ENCODE peak calls at places on chromosomes 11 and 22, in five cellular contexts. One of them, this sample, is unnamed. For H3K4me1, the result is how much of the 10 kb centered on the place peaks cover.

GRCh38 chr11:12168114-12168513 is 57.7 kb downstream of the MICAL2 start:
- DNase-seq in A549: no peak
- DNase-seq in heart left ventricle: no peak
- DNase-seq in body of pancreas: no peak
- DNase-seq in right lobe of liver: no peak
- DNase-seq in this sample: no peak

GRCh38 chr11:118857385-118857784 is 26.3 kb upstream of the CXCR5 start:
- DNase-seq in right lobe of liver: no peak
- DNase-seq in A549: no peak
- DNase-seq in body of pancreas: no peak
- DNase-seq in heart left ventricle: no peak
- DNase-seq in this sample: no peak

GRCh38 chr22:28064941-28065340 is 145.9 kb upstream of the PITPNB start:
- DNase-seq in right lobe of liver: no peak
- DNase-seq in body of pancreas: no peak
- DNase-seq in heart left ventricle: no peak
- DNase-seq in A549: no peak
- DNase-seq in this sample: no peak

GRCh38 chr22:50260801-50261614 is 475 bp downstream of the MAPK12 start:
- DNase-seq in heart left ventricle: no peak
- DNase-seq in A549: peak
- DNase-seq in right lobe of liver: no peak
- DNase-seq in body of pancreas: no peak
- DNase-seq in this sample: no peak

GRCh38 chr11:13667245-13667644 is 1.2 kb upstream of the FAR1 start:
- DNase-seq in right lobe of liver: no peak
- DNase-seq in body of pancreas: no peak
- DNase-seq in heart left ventricle: no peak
- DNase-seq in A549: no peak
- DNase-seq in this sample: no peak

GRCh38 chr22:48342016-48342415 is 1485.7 kb downstream of the BRD1 start:
- DNase-seq in A549: no peak
- DNase-seq in heart left ventricle: no peak
- DNase-seq in right lobe of liver: peak
- DNase-seq in body of pancreas: no peak
- DNase-seq in this sample: no peak

GRCh38 chr11:64713781-64714363 is 9.1 kb downstream of the NRXN2 start:
- DNase-seq in body of pancreas: no peak
- DNase-seq in right lobe of liver: no peak
- DNase-seq in A549: no peak
- DNase-seq in heart left ventricle: no peak
- DNase-seq in this sample: peak

GRCh38 chr11:65459552-65459951 is 37.0 kb downstream of the NEAT1 start:
- DNase-seq in right lobe of liver: peak
- DNase-seq in body of pancreas: no peak
- DNase-seq in heart left ventricle: no peak
- DNase-seq in A549: no peak
- DNase-seq in this sample: no peak

GRCh38 chr22:48112687-48113521 is 1350.5 kb downstream of the TBC1D22A start:
- DNase-seq in A549: peak
- DNase-seq in body of pancreas: no peak
- DNase-seq in right lobe of liver: no peak
- DNase-seq in heart left ventricle: no peak
- DNase-seq in this sample: no peak

GRCh38 chr22:20191000-20191515 is 40.2 kb upstream of the CCDC188 start:
- DNase-seq in right lobe of liver: no peak
- DNase-seq in body of pancreas: no peak
- DNase-seq in A549: no peak
- DNase-seq in heart left ventricle: no peak
- DNase-seq in this sample: no peak

GRCh38 chr11:116976941-116977570 is 121.2 kb downstream of the SIK3 start:
- DNase-seq in A549: no peak
- DNase-seq in heart left ventricle: no peak
- DNase-seq in right lobe of liver: no peak
- DNase-seq in body of pancreas: no peak
- DNase-seq in this sample: no peak

GRCh38 chr22:36417281-36417686 is 29.5 kb upstream of the MYH9 start:
- DNase-seq in heart left ventricle: no peak
- DNase-seq in A549: no peak
- DNase-seq in right lobe of liver: peak
- DNase-seq in body of pancreas: peak
- DNase-seq in this sample: no peak

GRCh38 chr11:2482199-2482598 is 37.4 kb downstream of the KCNQ1 start:
- DNase-seq in A549: no peak
- DNase-seq in heart left ventricle: no peak
- DNase-seq in body of pancreas: no peak
- DNase-seq in right lobe of liver: no peak
- DNase-seq in this sample: no peak

GRCh38 chr11:112659185-112659584 is 302.0 kb upstream of the NCAM1 start:
- DNase-seq in right lobe of liver: no peak
- DNase-seq in heart left ventricle: no peak
- DNase-seq in A549: no peak
- DNase-seq in body of pancreas: no peak
- DNase-seq in this sample: no peak

GRCh38 chr11:34052036-34052607 is 591 bp downstream of the CAPRIN1 start:
- DNase-seq in body of pancreas: peak
- DNase-seq in right lobe of liver: peak
- DNase-seq in A549: peak
- DNase-seq in heart left ventricle: peak
- DNase-seq in this sample: peak

GRCh38 chr11:34053161-34053686 is 1.7 kb downstream of the CAPRIN1 start:
- DNase-seq in heart left ventricle: peak
- DNase-seq in A549: peak
- DNase-seq in body of pancreas: peak
- DNase-seq in right lobe of liver: peak
- DNase-seq in this sample: peak

GRCh38 chr11:34052608-34053160 is 1.2 kb downstream of the CAPRIN1 start:
- DNase-seq in right lobe of liver: peak
- DNase-seq in A549: peak
- DNase-seq in body of pancreas: peak
- DNase-seq in heart left ventricle: peak
- DNase-seq in this sample: peak

GRCh38 chr11:34056672-34057071 is 5.1 kb downstream of the CAPRIN1 start:
- DNase-seq in heart left ventricle: no peak
- DNase-seq in right lobe of liver: no peak
- DNase-seq in A549: no peak
- DNase-seq in body of pancreas: no peak
- DNase-seq in this sample: no peak

GRCh38 chr11:34055218-34056000 is 3.9 kb downstream of the CAPRIN1 start:
- DNase-seq in A549: no peak
- DNase-seq in right lobe of liver: no peak
- DNase-seq in body of pancreas: no peak
- DNase-seq in heart left ventricle: no peak
- DNase-seq in this sample: no peak
- H3K4me1 ChIP-seq in A549: under half
- H3K4me1 ChIP-seq in right lobe of liver: under half
- H3K4me1 ChIP-seq in body of pancreas: half or more
- H3K4me1 ChIP-seq in heart left ventricle: half or more
- H3K4me1 ChIP-seq in this sample: under half

DNA sequence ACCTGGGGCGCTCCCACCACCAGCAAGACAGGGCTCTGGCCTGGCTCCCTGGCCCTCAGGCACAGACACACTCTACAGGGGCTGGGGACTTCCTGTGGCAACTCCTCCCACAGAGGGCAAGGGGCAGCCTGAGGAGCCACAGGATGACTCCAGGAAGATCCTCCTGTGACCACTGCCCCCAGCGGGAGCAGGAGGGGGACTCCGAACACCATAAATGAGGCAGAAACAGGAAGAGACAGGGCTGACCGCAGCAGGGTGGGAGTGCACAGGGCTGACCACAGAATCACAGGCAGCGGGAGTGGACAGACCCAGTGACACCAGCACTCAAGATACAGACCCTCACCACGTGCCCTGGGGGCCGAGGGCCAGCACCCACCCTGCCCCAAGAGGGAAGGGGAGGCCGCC is 10.8 kb downstream of the ARAP1 start:
- DNase-seq in body of pancreas: peak
- DNase-seq in heart left ventricle: no peak
- DNase-seq in A549: no peak
- DNase-seq in right lobe of liver: peak
- DNase-seq in this sample: peak
- TF ChIP-seq CTCF in body of pancreas: no peak
- TF ChIP-seq CTCF in heart left ventricle: no peak
- TF ChIP-seq CTCF in A549: no peak
- TF ChIP-seq CTCF in right lobe of liver: no peak
- TF ChIP-seq CTCF in this sample: peak

DNA sequence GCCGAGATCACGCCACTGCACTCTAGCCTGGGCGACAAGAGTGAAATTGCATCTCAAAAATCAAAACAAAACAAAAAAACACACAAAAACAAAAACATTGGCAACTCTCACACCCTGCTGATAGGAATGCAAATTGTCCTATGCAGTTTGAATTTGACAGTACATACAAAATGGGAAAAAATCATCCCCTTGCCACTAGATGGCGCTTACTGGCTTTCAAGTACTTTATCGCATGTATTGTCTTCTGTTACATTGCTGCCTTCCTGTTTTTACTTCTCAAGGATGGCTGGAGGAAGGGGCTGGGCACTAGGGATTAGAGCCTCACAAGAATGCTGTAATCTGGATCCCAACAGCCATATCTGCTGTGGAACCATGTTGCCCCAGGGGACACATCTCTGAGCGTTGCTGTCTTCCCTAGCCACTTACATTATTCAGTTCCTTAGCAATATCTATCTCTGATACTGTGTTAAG is 59.4 kb upstream of the A4GALT start:
- DNase-seq in heart left ventricle: no peak
- DNase-seq in right lobe of liver: no peak
- DNase-seq in A549: peak
- DNase-seq in body of pancreas: peak
- DNase-seq in this sample: peak
- H3K4me3 ChIP-seq in heart left ventricle: no peak
- H3K4me3 ChIP-seq in right lobe of liver: no peak
- H3K4me3 ChIP-seq in A549: no peak
- H3K4me3 ChIP-seq in body of pancreas: no peak
- H3K4me3 ChIP-seq in this sample: no peak

GRCh38 chr11:86041975-86042378 is 26.9 kb downstream of the PICALM start:
- DNase-seq in A549: peak
- DNase-seq in right lobe of liver: no peak
- DNase-seq in heart left ventricle: peak
- DNase-seq in body of pancreas: peak
- DNase-seq in this sample: peak
- H3K4me1 ChIP-seq in A549: under half
- H3K4me1 ChIP-seq in right lobe of liver: under half
- H3K4me1 ChIP-seq in heart left ventricle: half or more
- H3K4me1 ChIP-seq in body of pancreas: half or more
- H3K4me1 ChIP-seq in this sample: half or more